ENCODE peak calls at places on chromosomes 12 and 14, in five cellular contexts. X is small intestine, D is foreskin keratinocyte, E is trophoblast cell, Y is psoas muscle. V is an unnamed sample. For H3K27me3, the result is how much of the 10 kb centered on the place peaks cover.

GRCh38 chr12:9340422-9341259 is 132.4 kb upstream of the PZP start:
- DNase-seq in X (no peak), D (peak), E (peak), Y (no peak), V (no peak)

GRCh38 chr12:57069522-57069921 is 9.1 kb downstream of the NEMP1 start:
- DNase-seq in X (peak), D (peak), E (peak), Y (peak), V (peak)

GRCh38 chr14:97564334-97564733 is 767.2 kb downstream of the VRK1 start:
- DNase-seq in X (no peak), D (no peak), E (no peak), Y (no peak), V (no peak)

GRCh38 chr12:121061831-121062230 is 22.8 kb upstream of the OASL start:
- DNase-seq in X (no peak), D (no peak), E (peak), Y (no peak), V (no peak)

GRCh38 chr14:53955671-53956426 is 776 bp downstream of the BMP4 start:
- DNase-seq in X (peak), D (peak), E (no peak), Y (peak), V (peak)

GRCh38 chr12:89345830-89346740 is 6.2 kb downstream of the DUSP6 start:
- DNase-seq in X (peak), D (peak), E (peak), Y (peak), V (no peak)

GRCh38 chr14:100589071-100589759 is 2.0 kb upstream of the BEGAIN start:
- DNase-seq in X (no peak), D (no peak), E (no peak), Y (peak), V (no peak)

GRCh38 chr14:53640695-53641094 is 315.9 kb downstream of the BMP4 start:
- DNase-seq in X (no peak), D (peak), E (peak), Y (no peak), V (no peak)

GRCh38 chr14:76274324-76274723 is 101.6 kb upstream of the ESRRB start:
- DNase-seq in X (no peak), D (no peak), E (no peak), Y (no peak), V (no peak)

GRCh38 chr12:108135627-108136026 is 6.5 kb downstream of the WSCD2 start:
- DNase-seq in X (no peak), D (no peak), E (no peak), Y (no peak), V (no peak)
- H3K27me3 ChIP-seq in X (under half), D (under half), E (under half), Y (under half), V (half or more)

DNA sequence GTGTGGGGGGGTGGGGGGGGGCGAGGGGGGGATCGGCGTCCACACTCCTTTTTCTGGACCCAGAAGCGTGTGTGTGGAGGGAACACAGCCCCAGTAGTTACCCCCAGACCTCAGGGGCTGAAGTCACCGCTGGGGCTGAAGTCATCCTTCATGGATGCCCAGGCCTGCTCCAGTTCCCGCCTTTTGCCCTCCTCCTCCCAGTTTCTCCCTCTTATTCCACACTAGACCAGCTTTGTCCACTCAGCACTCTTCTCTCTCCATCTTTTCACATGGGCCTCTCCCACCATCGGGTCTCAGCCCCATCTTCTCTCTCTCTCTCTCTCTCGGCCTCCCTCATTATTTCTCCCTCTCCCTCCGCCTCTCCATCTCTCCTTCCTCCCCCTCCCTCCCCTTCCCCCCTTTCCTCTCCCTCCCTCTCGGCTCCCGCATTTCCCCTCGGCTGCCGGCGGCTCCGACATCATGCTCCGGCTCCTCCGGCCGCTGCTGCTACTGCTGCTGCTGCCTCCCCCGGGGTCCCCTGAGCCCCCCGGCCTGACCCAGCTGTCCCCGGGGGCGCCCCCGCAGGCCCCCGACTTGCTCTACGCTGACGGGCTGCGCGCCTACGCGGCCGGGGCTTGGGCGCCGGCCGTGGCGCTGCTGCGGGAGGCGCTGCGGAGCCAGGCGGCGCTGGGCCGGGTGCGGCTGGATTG is at the start of gene P3H3:
- DNase-seq in X (no peak), D (peak), E (peak), Y (peak), V (no peak)
- H3K27ac ChIP-seq in X (no peak), D (peak), E (no peak), Y (no peak), V (no peak)

GRCh38 chr12:5395443-5396401 is 36.2 kb upstream of the NTF3 start:
- DNase-seq in X (peak), D (peak), E (no peak), Y (no peak), V (no peak)
- H3K27me3 ChIP-seq in X (under half), D (under half), E (under half), Y (under half), V (under half)

GRCh38 chr12:95859947-95860850 is 1.4 kb downstream of the SNRPF start:
- DNase-seq in X (no peak), D (no peak), E (no peak), Y (no peak), V (no peak)
- H3K27ac ChIP-seq in X (no peak), D (peak), E (no peak), Y (no peak), V (peak)

V was measured in PC-9.